ENCODE peak calls at places on chromosomes 4 and X, in six cellular contexts. Q, N, Y, I, S and T are unnamed samples.

GRCh38 chrX:140318306-140318705 is 186.6 kb downstream of the SOX3 start:
- DNase-seq in Q (no peak), N (peak; percentile 24), Y (no peak), I (no peak), S (no peak), T (no peak)

GRCh38 chrX:1589356-1590130 is 1.9 kb upstream of the AKAP17A start:
- DNase-seq in Q (no peak), N (no peak), Y (no peak), I (no peak), S (no peak), T (no peak)

GRCh38 chrX:22666441-22666840 is 333.3 kb upstream of the DDX53 start:
- DNase-seq in Q (peak; percentile 36), N (peak; percentile 51), Y (no peak), I (no peak), S (no peak), T (no peak)

GRCh38 chrX:12825801-12826200 is 34.6 kb downstream of the PRPS2 start:
- DNase-seq in Q (no peak), N (no peak), Y (no peak), I (no peak), S (no peak), T (no peak)

GRCh38 chr4:112284166-112284565 is 1.5 kb downstream of the TIFA start:
- DNase-seq in Q (no peak), N (peak; percentile 21), Y (no peak), I (no peak), S (no peak), T (no peak)

GRCh38 chrX:14916017-14916674 is 42.9 kb downstream of the MOSPD2 start:
- DNase-seq in Q (no peak), N (peak; percentile 81), Y (no peak), I (no peak), S (no peak), T (no peak)

GRCh38 chr4:90443231-90443630 is 316.0 kb downstream of the CCSER1 start:
- DNase-seq in Q (no peak), N (no peak), Y (no peak), I (no peak), S (no peak), T (no peak)

GRCh38 chr4:11821774-11822430 is 393.2 kb upstream of the HS3ST1 start:
- DNase-seq in Q (no peak), N (no peak), Y (no peak), I (no peak), S (no peak), T (no peak)

GRCh38 chrX:10071451-10072163 is 85.2 kb upstream of the CLCN4 start:
- DNase-seq in Q (no peak), N (no peak), Y (no peak), I (no peak), S (no peak), T (no peak)

GRCh38 chrX:46770817-46771163 is 11.9 kb upstream of the SLC9A7 start:
- DNase-seq in Q (no peak), N (peak; percentile 83), Y (no peak), I (no peak), S (peak; percentile 78), T (no peak)

GRCh38 chrX:51894697-51895336 is 1.4 kb downstream of the MAGED1 start:
- DNase-seq in Q (no peak), N (peak; percentile 26), Y (no peak), I (peak; percentile 11), S (no peak), T (no peak)

GRCh38 chr4:56680266-56680665 is 830 bp downstream of the HOPX start:
- DNase-seq in Q (no peak), N (no peak), Y (no peak), I (no peak), S (no peak), T (no peak)

GRCh38 chr4:6106156-6106555 is 87.9 kb upstream of the C4orf50 start:
- DNase-seq in Q (no peak), N (no peak), Y (no peak), I (no peak), S (no peak), T (no peak)

GRCh38 chr4:87026795-87027495 is 92.1 kb downstream of the AFF1 start:
- DNase-seq in Q (no peak), N (no peak), Y (no peak), I (no peak), S (no peak), T (no peak)

GRCh38 chr4:54843946-54844345 is 186.2 kb downstream of the KIT start:
- DNase-seq in Q (no peak), N (no peak), Y (no peak), I (no peak), S (no peak), T (no peak)

GRCh38 chr4:88027611-88028608 is 20.5 kb downstream of the PKD2 start:
- DNase-seq in Q (no peak), N (peak; percentile 87), Y (no peak), I (no peak), S (peak; percentile 84), T (no peak)

GRCh38 chr4:119046263-119046662 is 89.4 kb upstream of the MYOZ2 start:
- DNase-seq in Q (no peak), N (no peak), Y (peak; percentile 58), I (no peak), S (no peak), T (no peak)

GRCh38 chr4:68630371-68630770 is 40.1 kb downstream of the UGT2B15 start:
- DNase-seq in Q (no peak), N (no peak), Y (no peak), I (no peak), S (no peak), T (no peak)

GRCh38 chr4:40918330-40918729 is 168.6 kb downstream of the NSUN7 start:
- DNase-seq in Q (peak; percentile 7), N (peak; percentile 91), Y (peak; percentile 52), I (no peak), S (peak; percentile 40), T (no peak)

GRCh38 chrX:14607446-14607845 is 78.1 kb downstream of the GLRA2 start:
- DNase-seq in Q (no peak), N (no peak), Y (no peak), I (no peak), S (no peak), T (no peak)

GRCh38 chr4:7389101-7389701 is 45.5 kb downstream of the PSAPL1 start:
- DNase-seq in Q (no peak), N (no peak), Y (peak; percentile 26), I (no peak), S (no peak), T (no peak)

GRCh38 chr4:70721747-70722146 is at the start of gene RUFY3:
- DNase-seq in Q (no peak), N (peak; percentile 97), Y (no peak), I (no peak), S (peak; percentile 81), T (no peak)

GRCh38 chr4:1072830-1073446 is 40.4 kb downstream of the RNF212 start:
- DNase-seq in Q (peak; percentile 69), N (peak; percentile 61), Y (no peak), I (peak; percentile 58), S (no peak), T (peak; percentile 46)

GRCh38 chr4:142567620-142568451 is 278.3 kb downstream of the INPP4B start:
- DNase-seq in Q (no peak), N (peak; percentile 68), Y (no peak), I (no peak), S (no peak), T (no peak)

GRCh38 chrX:57528670-57529255 is 63.0 kb upstream of the ZXDB start:
- DNase-seq in Q (no peak), N (peak; percentile 4), Y (no peak), I (no peak), S (no peak), T (no peak)

GRCh38 chr4:38943355-38943754 is 75.7 kb downstream of the FAM114A1 start:
- DNase-seq in Q (no peak), N (peak; percentile 23), Y (no peak), I (no peak), S (no peak), T (no peak)

GRCh38 chrX:116285506-116285905 is 115.0 kb downstream of the AGTR2 start:
- DNase-seq in Q (no peak), N (peak; percentile 39), Y (no peak), I (no peak), S (no peak), T (no peak)

GRCh38 chr4:32460972-32461371 is 1740.8 kb downstream of the PCDH7 start:
- DNase-seq in Q (no peak), N (no peak), Y (no peak), I (no peak), S (no peak), T (no peak)

GRCh38 chrX:153387987-153388721 is 13.0 kb downstream of the PNMA6E start:
- DNase-seq in Q (no peak), N (no peak), Y (no peak), I (no peak), S (no peak), T (no peak)

GRCh38 chrX:34884693-34885277 is 57.8 kb upstream of the FAM47B start:
- DNase-seq in Q (peak; percentile 71), N (peak; percentile 84), Y (no peak), I (no peak), S (peak; percentile 60), T (no peak)

GRCh38 chr4:106893395-106893881 is 142.7 kb downstream of the DKK2 start:
- DNase-seq in Q (no peak), N (no peak), Y (no peak), I (no peak), S (no peak), T (no peak)

GRCh38 chr4:4425696-4426095 is 38.8 kb downstream of the NSG1 start:
- DNase-seq in Q (no peak), N (no peak), Y (no peak), I (no peak), S (no peak), T (no peak)

GRCh38 chr4:11198516-11199305 is 230.0 kb downstream of the HS3ST1 start:
- DNase-seq in Q (no peak), N (no peak), Y (no peak), I (no peak), S (no peak), T (no peak)

GRCh38 chr4:152735302-152735917 is 44.1 kb downstream of the TIGD4 start:
- DNase-seq in Q (peak; percentile 15), N (peak; percentile 42), Y (no peak), I (no peak), S (peak; percentile 4), T (no peak)

GRCh38 chrX:39497717-39498265 is 600.0 kb downstream of the BCOR start:
- DNase-seq in Q (no peak), N (no peak), Y (no peak), I (no peak), S (no peak), T (no peak)

GRCh38 chr4:148026022-148026421 is 294.1 kb downstream of the ARHGAP10 start:
- DNase-seq in Q (no peak), N (peak; percentile 86), Y (no peak), I (no peak), S (peak; percentile 85), T (no peak)

GRCh38 chr4:55169352-55169959 is 44.1 kb upstream of the KDR start:
- DNase-seq in Q (peak; percentile 54), N (no peak), Y (no peak), I (no peak), S (no peak), T (no peak)